ENCODE peak calls at places on chromosomes 1 and 21, in seven cellular contexts. H is SJSA1; G is IMR-90; J is esophagus squamous epithelium; Z is CD8-positive, alpha-beta T cell; A is BE2C; M is left ventricle myocardium inferior. D is an unnamed sample. For H3K4me1 and H3K36me3, the result is how much of the 10 kb centered on the place peaks cover.

GRCh38 chr1:230285351-230285750 is 140.8 kb downstream of the PGBD5 start:
- DNase-seq in A (no peak), M (no peak), Z (no peak), J (no peak), H (no peak), G (no peak), D (no peak)

GRCh38 chr1:74246266-74246665 is 11.1 kb downstream of the TNNI3K start:
- DNase-seq in Z (no peak), H (no peak), G (peak), J (no peak), A (no peak), M (no peak), D (no peak)

GRCh38 chr1:234326493-234327366 is 46.5 kb upstream of the COA6 start:
- DNase-seq in G (peak), H (peak), M (peak), J (no peak), Z (peak), A (peak), D (peak)

GRCh38 chr21:45818276-45818903 is 163.2 kb upstream of the COL6A1 start:
- DNase-seq in H (peak), G (peak), Z (no peak), M (no peak), A (no peak), J (no peak), D (no peak)

GRCh38 chr1:116373451-116374339 is 651 bp downstream of the ATP1A1 start:
- DNase-seq in A (peak), J (peak), Z (peak), M (peak), G (peak), H (peak), D (peak)

GRCh38 chr1:24344090-24344742 is 25.1 kb downstream of the GRHL3 start:
- DNase-seq in H (no peak), M (no peak), Z (no peak), A (no peak), G (no peak), J (no peak), D (no peak)

GRCh38 chr1:183303325-183303645 is 114.9 kb downstream of the NMNAT2 start:
- DNase-seq in H (no peak), J (no peak), Z (no peak), M (no peak), G (no peak), A (no peak), D (no peak)

GRCh38 chr1:188249813-188250212 is 1421.1 kb downstream of the PLA2G4A start:
- DNase-seq in G (no peak), Z (no peak), A (no peak), M (no peak), H (no peak), J (no peak), D (no peak)

DNA sequence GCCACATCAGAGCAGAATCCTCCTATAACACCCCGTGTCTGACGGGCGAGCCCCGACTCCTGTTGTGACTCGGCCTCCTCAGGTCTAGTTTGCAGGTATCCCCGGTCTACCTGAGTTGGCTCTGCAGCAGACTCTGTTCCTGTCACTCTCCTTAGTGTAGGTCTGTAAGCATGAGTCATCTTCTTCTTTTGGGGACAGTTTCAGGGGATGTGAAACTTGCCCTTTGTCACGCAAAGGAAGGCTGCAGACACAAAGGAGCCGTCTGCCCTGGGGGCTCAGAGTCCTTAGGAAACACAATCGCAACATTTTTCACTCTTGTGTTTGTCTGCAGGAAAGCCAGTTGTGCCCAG is 183.2 kb downstream of the RUNX1 start:
- DNase-seq in A (no peak), G (no peak), H (peak), M (no peak), J (no peak), Z (no peak), D (no peak)
- H3K4me1 ChIP-seq in A (under half), G (under half), H (under half), M (under half), J (half or more), Z (under half), D (under half)

GRCh38 chr1:36035154-36035553 is 48.7 kb upstream of the TEKT2 start:
- DNase-seq in J (no peak), H (no peak), M (no peak), G (no peak), Z (no peak), A (no peak), D (no peak)
- H3K36me3 ChIP-seq in J (under half), H (under half), M (half or more), G (under half), Z (under half), A (under half), D (under half)

DNA sequence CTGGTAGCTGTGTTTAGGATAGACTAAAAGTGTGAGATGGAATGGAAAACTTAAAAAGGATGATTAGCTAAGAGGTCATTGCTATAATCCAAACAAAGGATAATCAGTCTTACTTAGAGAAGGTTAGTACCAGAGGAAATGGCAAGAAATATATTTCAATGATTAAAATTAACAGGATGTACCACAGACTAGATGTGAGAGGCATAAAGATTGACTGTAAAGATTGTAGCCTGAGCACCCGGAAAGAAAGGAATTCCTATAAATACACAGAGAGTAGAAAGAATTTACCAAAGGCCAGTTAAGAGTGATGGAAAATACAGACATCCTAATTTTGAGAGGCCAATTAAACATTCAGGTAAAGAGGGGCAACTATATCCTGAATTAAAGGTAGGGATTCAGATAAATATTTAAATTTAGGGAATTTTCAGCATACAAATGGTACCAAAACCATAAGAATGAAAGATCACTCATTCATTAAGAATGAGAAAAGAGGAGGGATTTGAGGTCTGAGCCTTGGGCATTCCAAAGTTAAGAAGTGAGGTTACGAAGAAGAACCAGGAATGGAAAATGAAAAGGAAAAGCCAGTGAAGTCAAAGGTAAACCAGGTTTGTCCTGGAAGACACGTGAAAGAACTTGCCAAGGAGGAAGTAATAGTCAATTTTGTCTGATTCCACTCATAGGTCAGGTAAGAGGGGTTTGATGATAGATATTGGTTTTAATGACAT is 46.4 kb upstream of the RGS1 start:
- DNase-seq in H (no peak), M (no peak), G (no peak), J (no peak), Z (no peak), A (no peak), D (no peak)
- H3K4me1 ChIP-seq in H (under half), M (under half), G (under half), J (under half), Z (under half), A (under half), D (under half)

DNA sequence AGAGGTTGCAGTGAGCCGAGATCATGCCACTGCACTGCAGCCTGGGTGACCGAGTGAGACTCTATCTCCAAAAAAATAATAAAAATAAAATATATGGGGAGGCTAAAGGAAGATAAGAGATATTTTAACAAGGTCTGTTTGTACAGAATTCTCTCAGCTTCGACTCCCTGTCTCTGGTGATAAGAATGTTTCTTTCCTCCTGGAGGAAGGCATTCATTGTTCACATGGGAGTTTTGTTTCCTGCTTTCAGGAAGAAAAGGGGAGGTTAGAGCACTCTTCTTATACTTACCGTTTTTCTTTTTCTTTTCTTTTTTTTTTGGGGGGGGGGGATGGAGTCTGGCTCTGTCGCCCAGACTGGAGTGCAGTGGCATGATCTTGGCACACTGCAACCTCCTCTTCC is 2.0 kb upstream of the NAXE start:
- DNase-seq in G (no peak), M (no peak), J (no peak), Z (no peak), A (no peak), H (no peak), D (no peak)
- H3K36me3 ChIP-seq in G (under half), M (under half), J (under half), Z (under half), A (under half), H (under half), D (under half)

GRCh38 chr1:167675440-167675839 is 45.4 kb downstream of the RCSD1 start:
- DNase-seq in H (no peak), G (no peak), M (no peak), J (no peak), A (no peak), Z (no peak), D (no peak)

GRCh38 chr1:167671727-167672511 is 41.9 kb downstream of the RCSD1 start:
- DNase-seq in J (no peak), M (no peak), G (no peak), H (no peak), A (no peak), Z (no peak), D (no peak)

GRCh38 chr1:167672831-167673230 is 42.8 kb downstream of the RCSD1 start:
- DNase-seq in A (no peak), H (no peak), G (no peak), Z (no peak), J (no peak), M (no peak), D (no peak)

GRCh38 chr1:167670563-167670962 is 40.5 kb downstream of the RCSD1 start:
- DNase-seq in A (no peak), J (no peak), Z (no peak), M (no peak), H (no peak), G (no peak), D (no peak)

DNA sequence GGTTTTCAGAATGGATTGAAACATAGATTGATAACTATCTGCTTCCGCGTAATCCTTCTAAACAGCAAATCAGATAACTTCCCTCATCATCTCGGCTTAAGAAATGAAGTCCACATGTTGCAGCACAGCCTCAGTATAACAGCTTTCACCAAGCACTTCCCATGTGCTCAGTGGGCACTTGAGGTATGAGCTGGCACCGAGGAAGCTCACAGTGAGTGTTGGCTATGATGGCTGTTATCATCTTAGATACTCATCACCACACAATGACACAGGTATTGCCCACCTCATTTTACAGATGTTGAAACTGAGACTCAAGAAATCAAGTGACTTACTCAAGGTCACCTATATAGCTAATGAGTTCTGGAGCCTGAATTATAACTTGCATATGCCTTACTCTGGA is 43.3 kb downstream of the RCSD1 start:
- DNase-seq in A (no peak), M (no peak), H (no peak), Z (no peak), J (no peak), G (no peak), D (no peak)
- H3K4me1 ChIP-seq in A (under half), M (half or more), H (under half), Z (half or more), J (under half), G (under half), D (under half)

GRCh38 chr1:37831809-37832208 is 23.8 kb upstream of the YRDC start:
- DNase-seq in M (no peak), J (no peak), G (no peak), Z (no peak), H (no peak), A (no peak), D (no peak)
- H3K36me3 ChIP-seq in M (half or more), J (under half), G (under half), Z (under half), H (half or more), A (under half), D (under half)

GRCh38 chr21:16956824-16957223 is 556.0 kb upstream of the CXADR start:
- DNase-seq in G (no peak), Z (no peak), J (no peak), A (no peak), H (no peak), M (no peak), D (no peak)
- H3K4me1 ChIP-seq in G (under half), Z (under half), J (under half), A (under half), H (under half), M (under half), D (under half)

GRCh38 chr21:38410451-38410850 is 87.8 kb downstream of the ERG start:
- DNase-seq in Z (no peak), G (no peak), M (no peak), J (no peak), A (no peak), H (no peak), D (no peak)

GRCh38 chr21:38409907-38410306 is 88.4 kb downstream of the ERG start:
- DNase-seq in G (no peak), J (no peak), A (no peak), M (no peak), H (no peak), Z (no peak), D (no peak)

GRCh38 chr21:38416791-38417190 is 81.5 kb downstream of the ERG start:
- DNase-seq in A (no peak), M (no peak), H (no peak), G (no peak), Z (no peak), J (no peak), D (no peak)

GRCh38 chr21:38413958-38414506 is 84.2 kb downstream of the ERG start:
- DNase-seq in J (no peak), G (no peak), M (no peak), H (no peak), A (no peak), Z (no peak), D (no peak)
- H3K36me3 ChIP-seq in J (under half), G (under half), M (under half), H (under half), A (under half), Z (under half), D (under half)

DNA sequence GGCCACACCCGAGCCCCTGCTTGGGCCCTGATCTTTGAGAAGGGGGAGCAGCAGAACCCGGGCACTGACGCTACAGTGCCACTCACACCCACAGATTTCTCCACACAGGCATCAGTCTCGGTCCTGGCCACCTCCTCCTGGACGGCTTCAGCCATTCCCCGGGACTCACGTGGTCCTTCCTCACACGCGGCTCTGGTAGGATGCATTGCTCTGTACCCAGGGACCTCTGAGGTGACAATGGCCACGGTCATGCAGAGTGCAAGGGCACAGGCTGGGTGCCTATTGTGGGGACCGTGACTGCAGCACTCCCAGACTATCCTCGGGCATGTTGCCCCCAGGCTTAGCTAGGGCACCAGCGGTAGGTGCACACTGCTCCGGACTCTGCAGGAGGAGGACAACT is 11.8 kb upstream of the ZNF670 start:
- DNase-seq in H (no peak), G (no peak), Z (no peak), A (no peak), M (no peak), J (no peak), D (no peak)
- H3K4me1 ChIP-seq in H (under half), G (under half), Z (under half), A (under half), M (under half), J (under half), D (under half)